ENCODE peak calls at places on chromosomes 13 and 19, in six cellular contexts. K, Q, E, H, X and W are unnamed samples.

GRCh38 chr19:8324186-8325050 is 3.1 kb downstream of the RPS28 start:
- DNase-seq in K (no peak), Q (no peak), E (no peak), H (no peak), X (no peak), W (no peak)

GRCh38 chr19:48835734-48836088 is 580 bp downstream of the HSD17B14 start:
- DNase-seq in K (peak), Q (peak), E (peak), H (peak), X (peak), W (peak)

GRCh38 chr13:50282016-50282415 is 266.8 kb downstream of the KCNRG start:
- DNase-seq in K (no peak), Q (no peak), E (no peak), H (no peak), X (no peak), W (no peak)

GRCh38 chr13:46622918-46623256 is 69.9 kb downstream of the LRCH1 start:
- DNase-seq in K (peak), Q (no peak), E (no peak), H (peak), X (peak), W (no peak)

GRCh38 chr13:88196106-88196505 is 524.9 kb downstream of the SLITRK5 start:
- DNase-seq in K (no peak), Q (no peak), E (no peak), H (no peak), X (no peak), W (no peak)

GRCh38 chr19:51687791-51688664 is 5.1 kb upstream of the SPACA6 start:
- DNase-seq in K (peak), Q (no peak), E (no peak), H (peak), X (peak), W (no peak)

GRCh38 chr13:93305886-93306285 is 79.3 kb downstream of the GPC6 start:
- DNase-seq in K (peak), Q (no peak), E (no peak), H (peak), X (no peak), W (no peak)

GRCh38 chr19:42281175-42282035 is 12.4 kb downstream of the CIC start:
- DNase-seq in K (peak), Q (peak), E (no peak), H (peak), X (peak), W (peak)

GRCh38 chr19:19145281-19145999 is 7.2 kb upstream of the TMEM161A start:
- DNase-seq in K (no peak), Q (no peak), E (no peak), H (no peak), X (no peak), W (no peak)

GRCh38 chr19:45632468-45633196 is 6.6 kb downstream of the EML2 start:
- DNase-seq in K (peak), Q (peak), E (peak), H (peak), X (peak), W (peak)

GRCh38 chr19:8017808-8018207 is 12.4 kb upstream of the ELAVL1 start:
- DNase-seq in K (no peak), Q (no peak), E (no peak), H (no peak), X (no peak), W (peak)

GRCh38 chr19:13097331-13098258 is 5.1 kb downstream of the LYL1 start:
- DNase-seq in K (no peak), Q (no peak), E (no peak), H (no peak), X (no peak), W (peak)

GRCh38 chr13:108924154-108924940 is 294.9 kb downstream of the MYO16 start:
- DNase-seq in K (peak), Q (no peak), E (no peak), H (peak), X (peak), W (no peak)

GRCh38 chr13:27194895-27195764 is 23.5 kb upstream of the USP12 start:
- DNase-seq in K (peak), Q (no peak), E (no peak), H (peak), X (peak), W (peak)

GRCh38 chr19:41746593-41747227 is 8.6 kb upstream of the CEACAM6 start:
- DNase-seq in K (peak), Q (no peak), E (no peak), H (peak), X (peak), W (peak)

GRCh38 chr19:55249841-55250240 is 9.0 kb downstream of the PPP6R1 start:
- DNase-seq in K (no peak), Q (no peak), E (no peak), H (no peak), X (no peak), W (no peak)

DNA sequence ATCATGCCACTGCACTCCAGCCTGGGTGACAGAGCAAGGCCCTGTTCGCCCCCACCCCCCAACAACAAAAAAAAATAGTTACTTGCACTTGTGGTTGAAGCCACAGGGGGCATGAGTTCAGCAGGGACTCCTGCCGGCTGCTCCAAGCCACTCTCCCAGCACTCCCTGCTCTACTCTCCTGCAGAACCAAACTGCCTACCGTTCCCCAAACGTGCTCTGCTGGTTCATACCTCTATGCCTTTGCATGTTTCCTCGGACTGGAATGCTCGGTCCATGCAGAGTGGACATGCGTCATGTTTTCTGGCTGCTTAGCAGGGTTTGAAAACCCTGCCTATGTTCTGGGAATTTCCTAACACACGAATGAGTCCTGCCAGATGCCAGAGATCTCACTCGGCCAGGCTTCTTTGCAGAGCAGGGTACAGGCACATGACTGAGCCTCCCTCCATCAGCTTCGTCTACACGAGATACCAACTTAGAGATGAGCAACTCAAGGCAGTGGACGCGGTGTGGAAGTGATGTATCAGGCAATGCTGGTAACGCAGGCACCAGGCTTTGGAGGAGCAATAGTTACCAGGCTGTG is 8.5 kb upstream of the SLC25A15 start:
- DNase-seq in K (no peak), Q (no peak), E (no peak), H (no peak), X (peak), W (no peak)
- TF ChIP-seq CTCF in K (no peak), Q (no peak), E (peak), H (no peak), X (no peak), W (no peak)

GRCh38 chr13:86085890-86086289 is 286.7 kb upstream of the SLITRK6 start:
- DNase-seq in K (no peak), Q (no peak), E (no peak), H (no peak), X (no peak), W (no peak)
- TF ChIP-seq CTCF in K (peak), Q (peak), E (no peak), H (no peak), X (no peak), W (no peak)

DNA sequence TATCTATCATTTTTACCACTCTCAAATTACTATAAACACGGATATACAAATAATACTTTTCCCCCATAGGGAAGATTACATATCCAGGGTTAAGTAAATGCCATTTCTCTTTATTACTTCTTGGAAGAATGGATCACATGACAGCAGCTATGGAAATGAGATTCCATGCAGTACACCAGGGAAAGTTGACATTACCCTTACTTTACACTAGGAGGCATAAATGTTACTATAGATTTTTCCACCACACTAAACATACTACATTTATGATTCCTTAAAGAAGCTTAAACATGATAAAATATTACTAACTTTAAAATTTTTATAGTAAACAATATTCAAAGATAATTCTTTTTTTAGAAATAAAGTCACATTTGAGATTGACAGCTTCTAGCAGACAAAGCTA is 611.4 kb downstream of the PCDH9 start:
- DNase-seq in K (peak), Q (no peak), E (no peak), H (peak), X (peak), W (no peak)
- TF ChIP-seq CTCF in K (peak), Q (peak), E (peak), H (peak), X (peak), W (no peak)

GRCh38 chr13:96072392-96072791 is 17.5 kb upstream of the HS6ST3 start:
- DNase-seq in K (no peak), Q (no peak), E (no peak), H (no peak), X (no peak), W (no peak)

GRCh38 chr13:96080676-96081075 is 9.2 kb upstream of the HS6ST3 start:
- DNase-seq in K (no peak), Q (no peak), E (no peak), H (no peak), X (no peak), W (no peak)

GRCh38 chr13:96081888-96082287 is 8.0 kb upstream of the HS6ST3 start:
- DNase-seq in K (no peak), Q (no peak), E (no peak), H (no peak), X (no peak), W (no peak)

GRCh38 chr13:96075953-96076543 is 13.9 kb upstream of the HS6ST3 start:
- DNase-seq in K (no peak), Q (no peak), E (no peak), H (peak), X (peak), W (no peak)
- TF ChIP-seq CTCF in K (peak), Q (peak), E (peak), H (peak), X (peak), W (peak)

DNA sequence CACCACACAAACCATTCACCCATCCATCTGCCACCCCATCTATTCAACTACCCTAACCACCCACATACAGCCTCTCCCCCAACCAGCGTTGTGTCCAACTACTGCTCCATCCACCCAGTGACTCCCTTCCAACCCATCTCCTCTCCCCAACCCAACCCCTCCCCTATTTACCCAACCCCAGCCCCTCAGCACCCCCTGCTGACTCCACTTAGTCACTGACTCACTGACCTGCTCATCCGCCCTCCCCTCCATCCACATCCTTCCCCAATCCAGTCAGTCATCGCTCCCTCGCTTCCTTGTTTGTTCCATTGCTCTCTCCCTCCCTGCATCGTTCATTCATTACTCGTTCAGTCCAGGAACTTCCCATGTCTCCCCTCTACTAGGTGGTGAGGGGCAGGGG is 39.2 kb downstream of the KCNC3 start:
- DNase-seq in K (no peak), Q (no peak), E (no peak), H (no peak), X (no peak), W (no peak)
- TF ChIP-seq CTCF in K (no peak), Q (no peak), E (no peak), H (no peak), X (no peak), W (no peak)

DNA sequence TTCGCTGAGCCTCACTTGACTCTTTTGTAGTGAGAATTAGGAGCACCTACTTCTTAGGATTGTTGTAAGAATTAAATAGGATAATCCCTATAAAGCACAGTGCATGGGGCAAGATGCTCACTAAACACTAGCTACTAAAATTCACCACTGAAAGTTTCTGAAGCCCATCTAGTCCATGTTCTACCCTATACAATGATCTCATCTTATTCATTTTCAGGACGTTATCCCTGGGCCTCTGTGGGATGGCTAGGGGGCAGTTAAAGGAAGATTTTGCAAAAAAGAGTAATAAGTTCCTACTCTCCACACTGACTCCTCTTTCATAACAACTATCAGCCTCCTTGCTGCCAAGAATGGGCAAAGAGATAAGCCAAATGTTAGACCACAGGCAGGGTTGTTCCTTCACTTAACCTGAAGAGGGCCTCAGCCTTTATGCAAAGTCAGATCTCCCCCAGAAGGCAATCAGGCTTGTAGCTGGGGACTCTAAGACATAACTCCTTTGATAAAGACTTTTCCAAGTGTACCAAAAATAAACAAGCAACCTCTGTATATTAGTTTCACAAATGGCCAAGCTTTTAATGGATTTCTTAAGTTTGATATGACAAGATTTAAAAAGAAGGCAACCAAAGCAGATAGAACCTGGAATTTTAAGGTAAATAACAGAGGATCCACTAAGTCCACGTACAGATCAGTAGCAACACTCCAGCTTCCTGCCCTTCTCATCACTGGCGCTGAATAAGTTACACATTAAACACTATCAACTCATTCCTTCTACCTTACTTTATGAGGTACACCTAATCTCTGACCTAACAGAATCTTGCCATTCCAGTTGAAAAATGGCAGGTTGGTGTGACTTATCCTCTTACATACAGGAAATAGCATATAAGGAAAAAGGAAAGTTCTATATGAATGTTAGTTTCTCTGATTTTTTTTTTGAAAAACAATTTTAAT is 44.4 kb downstream of the ELF1 start:
- DNase-seq in K (peak), Q (no peak), E (no peak), H (peak), X (peak), W (peak)
- TF ChIP-seq CTCF in K (no peak), Q (peak), E (peak), H (peak), X (peak), W (peak)